ENCODE peak calls at places on chromosomes 2 and 18, in five cellular contexts. E, O, C, F and A are unnamed samples.

GRCh38 chr2:221617996-221618395 is 45.9 kb upstream of the EPHA4 start:
- DNase-seq in F (no peak), E (no peak), O (no peak), C (no peak), A (no peak)

GRCh38 chr2:237723023-237723422 is 75.6 kb upstream of the RBM44 start:
- DNase-seq in F (no peak), C (no peak), E (no peak), O (no peak), A (no peak)

GRCh38 chr2:11343626-11344341 is 652 bp downstream of the ROCK2 start:
- DNase-seq in O (peak; percentile 56), F (peak; percentile 51), E (peak; percentile 49), C (peak; percentile 8), A (no peak)

GRCh38 chr2:121189656-121190381 is 95.2 kb downstream of the TFCP2L1 start:
- DNase-seq in E (no peak), C (no peak), F (no peak), O (no peak), A (no peak)

GRCh38 chr2:48124592-48124991 is 218.3 kb upstream of the FBXO11 start:
- DNase-seq in C (no peak), O (no peak), E (no peak), F (no peak), A (no peak)

GRCh38 chr2:207847807-207848544 is 78.3 kb upstream of the FZD5 start:
- DNase-seq in C (no peak), O (peak; percentile 14), F (no peak), E (peak; percentile 76), A (no peak)

GRCh38 chr18:25230658-25231326 is 121.2 kb downstream of the ZNF521 start:
- DNase-seq in F (peak; percentile 63), C (no peak), E (peak; percentile 13), O (no peak), A (peak; percentile 84)

GRCh38 chr2:218345491-218346176 is 11.0 kb upstream of the CATIP start:
- DNase-seq in E (no peak), F (no peak), C (no peak), O (no peak), A (no peak)

GRCh38 chr2:219350938-219351280 is 18.4 kb upstream of the RESP18 start:
- DNase-seq in O (no peak), E (no peak), F (no peak), C (no peak), A (no peak)

GRCh38 chr2:151852260-151853069 is 24.2 kb upstream of the ARL5A start:
- DNase-seq in O (no peak), F (no peak), E (no peak), C (no peak), A (no peak)

GRCh38 chr2:127578411-127578810 is 42.9 kb downstream of the MYO7B start:
- DNase-seq in E (no peak), F (no peak), C (no peak), O (no peak), A (no peak)

GRCh38 chr2:44802409-44803099 is 138.9 kb upstream of the SIX3 start:
- DNase-seq in F (no peak), E (no peak), C (no peak), O (no peak), A (no peak)

GRCh38 chr18:41391616-41392610 is 563.1 kb upstream of the PIK3C3 start:
- DNase-seq in O (peak; percentile 8), C (no peak), F (peak; percentile 14), E (peak; percentile 14), A (peak; percentile 55)

GRCh38 chr18:59885579-59886163 is 14.1 kb upstream of the PMAIP1 start:
- DNase-seq in O (peak; percentile 60), E (no peak), F (no peak), C (no peak), A (no peak)

GRCh38 chr2:99878951-99879350 is 263.4 kb downstream of the AFF3 start:
- DNase-seq in F (no peak), O (no peak), E (no peak), C (no peak), A (no peak)

GRCh38 chr2:132009874-132010521 is 151.8 kb downstream of the ANKRD30BL start:
- DNase-seq in E (peak; percentile 20), O (no peak), F (no peak), C (no peak), A (no peak)